ENCODE peak calls at places on chromosomes 16 and 17, in four cellular contexts. Y is K562, F is H1, Z is GM12878. N is an unnamed sample.

GRCh38 chr17:20200016-20200788 is 191.0 kb downstream of the SPECC1 start:
- DNase-seq in Y (no peak), F (no peak), Z (no peak), N (no peak)

GRCh38 chr16:61676740-61677139 is 359.5 kb downstream of the CDH8 start:
- DNase-seq in Y (no peak), F (no peak), Z (no peak), N (no peak)

GRCh38 chr17:40070895-40071719 is 8.3 kb downstream of the THRA start:
- DNase-seq in Y (peak), F (peak), Z (no peak), N (no peak)

GRCh38 chr16:2339521-2340484 is 725 bp downstream of the ABCA3 start:
- DNase-seq in Y (peak), F (peak), Z (no peak), N (peak)

GRCh38 chr17:61235821-61236197 is 163.8 kb upstream of the TBX2 start:
- DNase-seq in Y (no peak), F (no peak), Z (no peak), N (peak)

GRCh38 chr16:81371106-81371505 is 56.3 kb downstream of the GAN start:
- DNase-seq in Y (no peak), F (no peak), Z (no peak), N (no peak)

GRCh38 chr16:84803146-84803545 is 16.6 kb upstream of the CRISPLD2 start:
- DNase-seq in Y (no peak), F (no peak), Z (no peak), N (no peak)

GRCh38 chr17:57521606-57522435 is 223.3 kb downstream of the CCDC182 start:
- DNase-seq in Y (no peak), F (no peak), Z (no peak), N (no peak)

GRCh38 chr17:8048236-8048635 is 9.4 kb downstream of the ALOX15B start:
- DNase-seq in Y (no peak), F (no peak), Z (no peak), N (no peak)

GRCh38 chr17:52297230-52298010 is 138.9 kb upstream of the CA10 start:
- DNase-seq in Y (no peak), F (no peak), Z (no peak), N (peak)

GRCh38 chr17:62628845-62629555 is 1.5 kb downstream of the MRC2 start:
- DNase-seq in Y (no peak), F (peak), Z (no peak), N (no peak)

GRCh38 chr17:313231-313630 is 39.4 kb downstream of the RPH3AL start:
- DNase-seq in Y (no peak), F (no peak), Z (no peak), N (no peak)

GRCh38 chr16:73054732-73055481 is 7.0 kb upstream of the ZFHX3 start:
- DNase-seq in Y (no peak), F (no peak), Z (no peak), N (peak)

GRCh38 chr16:11204513-11205047 is 51.4 kb downstream of the SOCS1 start:
- DNase-seq in Y (no peak), F (no peak), Z (no peak), N (no peak)

GRCh38 chr16:74469946-74470478 is 48.7 kb upstream of the CLEC18B start:
- DNase-seq in Y (no peak), F (no peak), Z (no peak), N (no peak)

GRCh38 chr17:31462261-31462660 is 70.8 kb downstream of the RAB11FIP4 start:
- DNase-seq in Y (no peak), F (no peak), Z (no peak), N (no peak)

GRCh38 chr17:36463916-36464764 is 22.3 kb upstream of the ZNHIT3 start:
- DNase-seq in Y (peak), F (peak), Z (no peak), N (peak)

GRCh38 chr16:56743840-56744239 is 13.9 kb downstream of the NUP93 start:
- DNase-seq in Y (peak), F (no peak), Z (no peak), N (no peak)
- TF ChIP-seq HDAC6 in Y (no peak), F (no peak), Z (no peak), N (no peak)

GRCh38 chr17:82563318-82563717 is 43.8 kb downstream of the FOXK2 start:
- DNase-seq in Y (no peak), F (no peak), Z (no peak), N (no peak)

GRCh38 chr17:82560802-82561428 is 41.4 kb downstream of the FOXK2 start:
- DNase-seq in Y (no peak), F (no peak), Z (no peak), N (no peak)

GRCh38 chr17:82559779-82560642 is 40.5 kb downstream of the FOXK2 start:
- DNase-seq in Y (no peak), F (no peak), Z (no peak), N (no peak)

GRCh38 chr17:82565551-82565950 is 46.0 kb downstream of the FOXK2 start:
- DNase-seq in Y (no peak), F (no peak), Z (no peak), N (no peak)

DNA sequence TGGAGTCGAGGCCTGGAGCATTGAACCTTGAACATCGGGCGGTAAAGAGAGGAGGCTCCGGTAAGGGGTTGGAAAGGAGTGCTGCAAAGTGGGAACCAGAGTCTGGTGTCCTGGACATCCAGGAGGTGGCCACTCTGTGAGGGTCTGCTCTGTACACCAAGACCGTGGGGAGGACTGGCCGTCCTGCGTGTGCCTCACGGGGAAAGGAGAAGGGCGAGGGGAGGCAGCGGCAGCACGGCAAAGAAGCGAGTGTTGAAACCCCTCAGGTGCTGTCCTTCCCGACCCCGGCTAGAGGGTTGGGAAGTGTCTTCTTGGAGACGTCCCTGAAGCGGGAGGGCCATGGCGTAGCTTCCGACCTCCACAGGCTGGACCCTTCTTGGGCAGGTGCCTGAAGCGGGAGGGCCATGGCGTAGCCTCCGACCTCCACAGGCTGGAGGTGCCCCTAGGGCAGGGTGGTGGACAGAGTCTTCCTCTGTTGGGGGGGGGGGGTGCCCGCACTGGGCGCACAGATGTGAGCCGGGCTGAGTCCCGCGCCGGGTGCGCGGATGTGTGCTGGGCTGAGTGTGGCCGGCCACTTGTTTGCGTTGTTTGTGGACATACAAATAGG is 42.0 kb downstream of the FOXK2 start:
- DNase-seq in Y (no peak), F (no peak), Z (no peak), N (peak)
- TF ChIP-seq HDAC6 in Y (no peak), F (no peak), Z (no peak), N (no peak)

GRCh38 chr16:30775381-30776099 is 11.5 kb downstream of the ZNF629 start:
- DNase-seq in Y (peak), F (peak), Z (no peak), N (peak)
- TF ChIP-seq HDAC6 in Y (peak), F (no peak), Z (peak), N (no peak)

GRCh38 chr17:42774066-42774750 is 959 bp downstream of the VPS25 start:
- DNase-seq in Y (no peak), F (no peak), Z (no peak), N (peak)
- TF ChIP-seq HDAC6 in Y (no peak), F (no peak), Z (no peak), N (no peak)

GRCh38 chr16:3993052-3993785 is 112.7 kb upstream of the CREBBP start:
- DNase-seq in Y (no peak), F (no peak), Z (no peak), N (no peak)

GRCh38 chr16:3992297-3993051 is 112.0 kb upstream of the CREBBP start:
- DNase-seq in Y (no peak), F (no peak), Z (no peak), N (no peak)

GRCh38 chr16:3986235-3986544 is 105.7 kb upstream of the CREBBP start:
- DNase-seq in Y (no peak), F (no peak), Z (no peak), N (no peak)

GRCh38 chr16:3987231-3987630 is 106.7 kb upstream of the CREBBP start:
- DNase-seq in Y (no peak), F (no peak), Z (no peak), N (no peak)

DNA sequence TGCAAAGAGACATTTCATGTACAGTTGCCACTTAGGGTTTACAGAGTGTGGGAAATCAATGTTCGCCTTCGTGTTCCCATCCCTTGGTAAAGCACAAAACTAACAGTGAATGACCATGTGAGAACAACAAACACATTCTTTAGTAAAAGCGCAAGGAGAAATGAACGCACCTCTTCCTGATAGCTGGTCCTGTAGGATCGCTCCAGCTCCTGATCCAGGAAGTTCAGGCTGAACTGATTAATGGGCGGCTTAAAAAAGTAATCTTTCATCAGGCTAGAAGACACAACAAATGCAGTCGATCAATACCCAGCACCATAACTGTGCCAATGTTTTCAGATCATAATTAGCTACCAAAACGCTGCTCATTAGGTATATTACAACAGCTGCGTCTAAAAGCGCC is 108.3 kb upstream of the CREBBP start:
- DNase-seq in Y (no peak), F (no peak), Z (no peak), N (no peak)
- TF ChIP-seq HDAC6 in Y (no peak), F (no peak), Z (no peak), N (no peak)

GRCh38 chr16:55138298-55138697 is 185.7 kb upstream of the IRX6 start:
- DNase-seq in Y (no peak), F (no peak), Z (no peak), N (peak)

GRCh38 chr16:55136356-55136755 is 187.6 kb upstream of the IRX6 start:
- DNase-seq in Y (no peak), F (no peak), Z (no peak), N (no peak)

GRCh38 chr16:55133654-55134053 is 190.3 kb upstream of the IRX6 start:
- DNase-seq in Y (no peak), F (no peak), Z (no peak), N (no peak)
- TF ChIP-seq HDAC6 in Y (no peak), F (no peak), Z (no peak), N (no peak)

GRCh38 chr17:2312736-2313135 is 9.0 kb downstream of the SRR start:
- DNase-seq in Y (no peak), F (no peak), Z (no peak), N (no peak)

GRCh38 chr17:2309338-2310143 is 5.8 kb downstream of the SRR start:
- DNase-seq in Y (no peak), F (no peak), Z (no peak), N (no peak)
- TF ChIP-seq HDAC6 in Y (no peak), F (no peak), Z (no peak), N (no peak)

DNA sequence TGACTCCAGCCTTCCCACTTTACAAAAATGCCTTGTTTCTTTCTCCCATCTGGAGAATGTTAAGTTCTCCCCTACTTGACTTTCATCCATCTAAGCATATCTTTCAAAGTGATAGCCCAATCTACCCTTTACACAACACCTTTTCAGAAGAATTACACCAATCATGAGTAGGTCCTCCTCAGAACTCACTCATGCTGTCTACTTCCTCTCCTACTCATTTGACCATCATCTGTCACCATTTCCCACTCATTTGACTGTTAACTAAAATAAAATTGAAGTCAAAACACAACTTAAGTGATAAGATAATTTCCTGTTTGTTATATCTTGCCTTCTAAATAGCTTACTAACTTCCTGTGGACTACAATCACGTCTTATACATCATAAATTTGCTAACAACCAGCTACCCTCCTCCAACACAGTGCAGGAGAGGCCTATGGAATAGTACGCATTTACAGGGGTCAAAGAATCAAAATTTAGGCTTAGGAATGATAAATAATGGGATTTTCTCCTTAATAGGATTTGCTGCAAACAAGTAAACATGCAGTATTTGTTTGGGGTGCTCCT is 16.1 kb downstream of the KCNJ16 start:
- DNase-seq in Y (no peak), F (no peak), Z (no peak), N (no peak)
- TF ChIP-seq HDAC6 in Y (no peak), F (no peak), Z (no peak), N (no peak)

DNA sequence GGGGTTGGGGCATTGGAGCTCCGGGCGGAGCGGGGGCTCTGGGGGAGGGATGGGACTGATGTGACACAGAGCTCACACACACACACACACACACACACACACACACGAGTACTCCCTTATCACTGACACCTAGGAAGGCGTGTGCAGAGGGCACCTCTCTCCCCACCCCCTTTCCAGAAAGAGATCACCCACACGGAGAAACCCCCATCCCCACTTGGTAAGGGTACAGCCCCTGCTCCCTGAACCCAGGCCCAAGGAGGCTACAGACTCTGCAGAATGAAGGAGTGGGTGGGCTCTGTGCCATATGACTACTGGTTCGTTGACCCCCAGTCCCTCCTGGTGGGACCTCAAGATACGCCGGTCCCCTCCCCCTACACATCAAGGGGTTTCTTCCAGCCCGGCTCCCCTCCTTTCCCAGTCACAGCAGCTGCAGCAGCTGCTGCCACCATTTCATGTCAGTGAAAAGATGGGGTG is 8.7 kb upstream of the ARHGAP23 start:
- DNase-seq in Y (no peak), F (peak), Z (no peak), N (no peak)
- TF ChIP-seq HDAC6 in Y (no peak), F (no peak), Z (no peak), N (no peak)